ENCODE peak calls at places on chromosomes 7 and 10, in ten cellular contexts. One of them, this sample, is unnamed.

GRCh38 chr10:106111241-106111640 is 1053.3 kb downstream of the SORCS1 start:
- DNase-seq in uterus: no peak
- DNase-seq in suprapubic skin: no peak
- DNase-seq in IMR-90: peak
- DNase-seq in neural progenitor cell: no peak
- DNase-seq in caudate nucleus: no peak
- DNase-seq in hepatocyte: peak
- DNase-seq in lower lobe of right lung: no peak
- DNase-seq in SK-N-SH: no peak
- DNase-seq in HepG2: no peak
- DNase-seq in this sample: no peak

GRCh38 chr7:75995996-75996395 is 1.6 kb upstream of the TMEM120A start:
- DNase-seq in suprapubic skin: peak
- DNase-seq in uterus: no peak
- DNase-seq in SK-N-SH: no peak
- DNase-seq in lower lobe of right lung: no peak
- DNase-seq in IMR-90: no peak
- DNase-seq in neural progenitor cell: no peak
- DNase-seq in hepatocyte: no peak
- DNase-seq in caudate nucleus: no peak
- DNase-seq in HepG2: no peak
- DNase-seq in this sample: peak

GRCh38 chr10:34954142-34954541 is 136.0 kb downstream of the CUL2 start:
- DNase-seq in neural progenitor cell: no peak
- DNase-seq in hepatocyte: peak
- DNase-seq in suprapubic skin: peak
- DNase-seq in SK-N-SH: no peak
- DNase-seq in lower lobe of right lung: peak
- DNase-seq in IMR-90: no peak
- DNase-seq in uterus: no peak
- DNase-seq in caudate nucleus: no peak
- DNase-seq in HepG2: no peak
- DNase-seq in this sample: no peak

GRCh38 chr7:1130021-1130990 is 29.7 kb downstream of the ZFAND2A start:
- DNase-seq in SK-N-SH: peak
- DNase-seq in caudate nucleus: no peak
- DNase-seq in HepG2: no peak
- DNase-seq in IMR-90: no peak
- DNase-seq in uterus: no peak
- DNase-seq in suprapubic skin: no peak
- DNase-seq in neural progenitor cell: no peak
- DNase-seq in hepatocyte: no peak
- DNase-seq in lower lobe of right lung: peak
- DNase-seq in this sample: peak

GRCh38 chr7:66739953-66740301 is 606 bp upstream of the RABGEF1 start:
- DNase-seq in IMR-90: no peak
- DNase-seq in HepG2: no peak
- DNase-seq in neural progenitor cell: no peak
- DNase-seq in uterus: no peak
- DNase-seq in caudate nucleus: no peak
- DNase-seq in suprapubic skin: no peak
- DNase-seq in hepatocyte: no peak
- DNase-seq in SK-N-SH: no peak
- DNase-seq in lower lobe of right lung: no peak
- DNase-seq in this sample: peak

GRCh38 chr10:103367379-103367781 is 396 bp upstream of the TAF5 start:
- DNase-seq in HepG2: no peak
- DNase-seq in neural progenitor cell: no peak
- DNase-seq in IMR-90: no peak
- DNase-seq in lower lobe of right lung: no peak
- DNase-seq in hepatocyte: no peak
- DNase-seq in SK-N-SH: peak
- DNase-seq in caudate nucleus: no peak
- DNase-seq in uterus: no peak
- DNase-seq in suprapubic skin: no peak
- DNase-seq in this sample: no peak

GRCh38 chr7:57868771-57869483 is 418.9 kb downstream of the ZNF716 start:
- DNase-seq in IMR-90: no peak
- DNase-seq in HepG2: no peak
- DNase-seq in caudate nucleus: no peak
- DNase-seq in lower lobe of right lung: no peak
- DNase-seq in uterus: no peak
- DNase-seq in neural progenitor cell: no peak
- DNase-seq in suprapubic skin: no peak
- DNase-seq in hepatocyte: peak
- DNase-seq in SK-N-SH: peak
- DNase-seq in this sample: no peak

GRCh38 chr10:69677914-69678654 is 48.0 kb downstream of the FAM241B start:
- DNase-seq in HepG2: no peak
- DNase-seq in neural progenitor cell: no peak
- DNase-seq in hepatocyte: peak
- DNase-seq in caudate nucleus: no peak
- DNase-seq in suprapubic skin: no peak
- DNase-seq in IMR-90: no peak
- DNase-seq in uterus: no peak
- DNase-seq in lower lobe of right lung: no peak
- DNase-seq in SK-N-SH: no peak
- DNase-seq in this sample: peak

GRCh38 chr7:44044315-44045225 is at the start of gene DBNL:
- DNase-seq in lower lobe of right lung: peak
- DNase-seq in HepG2: peak
- DNase-seq in suprapubic skin: peak
- DNase-seq in neural progenitor cell: peak
- DNase-seq in uterus: peak
- DNase-seq in hepatocyte: peak
- DNase-seq in caudate nucleus: peak
- DNase-seq in SK-N-SH: peak
- DNase-seq in IMR-90: peak
- DNase-seq in this sample: peak

GRCh38 chr10:49689882-49690510 is 10.5 kb downstream of the C10orf53 start:
- DNase-seq in lower lobe of right lung: no peak
- DNase-seq in suprapubic skin: no peak
- DNase-seq in SK-N-SH: no peak
- DNase-seq in neural progenitor cell: peak
- DNase-seq in caudate nucleus: no peak
- DNase-seq in uterus: no peak
- DNase-seq in hepatocyte: no peak
- DNase-seq in IMR-90: no peak
- DNase-seq in HepG2: no peak
- DNase-seq in this sample: no peak

DNA sequence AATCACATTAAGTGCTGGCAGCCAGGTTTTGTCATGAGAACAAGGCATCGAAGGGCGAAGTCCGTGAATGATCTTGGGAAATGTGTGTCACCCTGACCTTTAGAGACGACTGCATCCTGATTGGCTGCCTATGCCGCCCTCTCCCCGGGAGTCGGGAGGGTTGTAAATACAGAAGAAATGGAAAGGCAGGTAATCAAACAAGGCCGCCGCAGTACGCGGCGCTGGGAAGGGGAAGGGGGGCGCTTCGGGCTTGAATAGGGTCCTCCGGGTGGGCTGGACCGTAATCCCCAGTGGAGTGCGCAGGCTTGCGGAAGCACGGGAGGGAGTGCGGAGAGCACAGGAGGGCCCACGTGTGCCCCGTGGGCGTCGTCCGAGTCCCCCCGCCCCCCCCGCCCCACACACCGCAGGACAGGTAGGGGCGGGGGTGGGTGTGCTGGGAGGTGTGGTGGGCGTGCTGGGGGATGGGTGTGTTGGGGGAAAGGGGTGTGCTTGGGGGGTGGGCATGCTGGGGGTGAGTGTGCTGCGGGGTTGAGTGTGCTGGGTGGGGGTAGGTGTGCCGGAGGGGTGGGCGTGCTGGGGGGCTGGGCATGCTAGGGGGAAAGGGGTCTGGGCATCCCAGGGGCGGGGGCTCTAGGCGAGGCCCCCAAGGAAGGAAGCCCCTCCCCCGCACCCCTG is 169.4 kb downstream of the ARHGAP12 start:
- DNase-seq in HepG2: peak
- DNase-seq in caudate nucleus: no peak
- DNase-seq in uterus: peak
- DNase-seq in lower lobe of right lung: peak
- DNase-seq in suprapubic skin: peak
- DNase-seq in neural progenitor cell: peak
- DNase-seq in SK-N-SH: peak
- DNase-seq in hepatocyte: peak
- DNase-seq in IMR-90: no peak
- DNase-seq in this sample: peak
- H3K27ac ChIP-seq in HepG2: peak
- H3K27ac ChIP-seq in caudate nucleus: peak
- H3K27ac ChIP-seq in uterus: peak
- H3K27ac ChIP-seq in lower lobe of right lung: peak
- H3K27ac ChIP-seq in suprapubic skin: peak
- H3K27ac ChIP-seq in neural progenitor cell: peak
- H3K27ac ChIP-seq in SK-N-SH: peak
- H3K27ac ChIP-seq in hepatocyte: peak
- H3K27ac ChIP-seq in IMR-90: peak
- H3K27ac ChIP-seq in this sample: peak

GRCh38 chr10:80200259-80200658 is 5.1 kb downstream of the ANXA11 start:
- DNase-seq in lower lobe of right lung: no peak
- DNase-seq in suprapubic skin: no peak
- DNase-seq in HepG2: no peak
- DNase-seq in caudate nucleus: no peak
- DNase-seq in IMR-90: no peak
- DNase-seq in SK-N-SH: no peak
- DNase-seq in hepatocyte: no peak
- DNase-seq in uterus: no peak
- DNase-seq in neural progenitor cell: no peak
- DNase-seq in this sample: no peak

GRCh38 chr10:80202934-80203834 is 2.2 kb downstream of the ANXA11 start:
- DNase-seq in HepG2: peak
- DNase-seq in lower lobe of right lung: peak
- DNase-seq in IMR-90: peak
- DNase-seq in SK-N-SH: no peak
- DNase-seq in suprapubic skin: peak
- DNase-seq in uterus: peak
- DNase-seq in caudate nucleus: peak
- DNase-seq in neural progenitor cell: peak
- DNase-seq in hepatocyte: peak
- DNase-seq in this sample: peak

GRCh38 chr10:80199828-80200227 is 5.5 kb downstream of the ANXA11 start:
- DNase-seq in neural progenitor cell: no peak
- DNase-seq in suprapubic skin: peak
- DNase-seq in IMR-90: peak
- DNase-seq in lower lobe of right lung: no peak
- DNase-seq in caudate nucleus: no peak
- DNase-seq in hepatocyte: peak
- DNase-seq in HepG2: no peak
- DNase-seq in SK-N-SH: no peak
- DNase-seq in uterus: peak
- DNase-seq in this sample: no peak

GRCh38 chr10:80200687-80201086 is 4.7 kb downstream of the ANXA11 start:
- DNase-seq in SK-N-SH: no peak
- DNase-seq in IMR-90: no peak
- DNase-seq in caudate nucleus: no peak
- DNase-seq in suprapubic skin: no peak
- DNase-seq in HepG2: no peak
- DNase-seq in lower lobe of right lung: no peak
- DNase-seq in neural progenitor cell: no peak
- DNase-seq in hepatocyte: no peak
- DNase-seq in uterus: no peak
- DNase-seq in this sample: no peak

GRCh38 chr10:80201592-80202256 is 3.6 kb downstream of the ANXA11 start:
- DNase-seq in SK-N-SH: no peak
- DNase-seq in HepG2: no peak
- DNase-seq in hepatocyte: no peak
- DNase-seq in caudate nucleus: no peak
- DNase-seq in IMR-90: no peak
- DNase-seq in lower lobe of right lung: peak
- DNase-seq in neural progenitor cell: no peak
- DNase-seq in suprapubic skin: no peak
- DNase-seq in uterus: no peak
- DNase-seq in this sample: no peak
- H3K27ac ChIP-seq in SK-N-SH: no peak
- H3K27ac ChIP-seq in HepG2: no peak
- H3K27ac ChIP-seq in hepatocyte: peak
- H3K27ac ChIP-seq in caudate nucleus: peak
- H3K27ac ChIP-seq in IMR-90: no peak
- H3K27ac ChIP-seq in lower lobe of right lung: peak
- H3K27ac ChIP-seq in neural progenitor cell: no peak
- H3K27ac ChIP-seq in suprapubic skin: peak
- H3K27ac ChIP-seq in uterus: peak
- H3K27ac ChIP-seq in this sample: peak

GRCh38 chr10:63670291-63670898 is 149.2 kb downstream of the REEP3 start:
- DNase-seq in IMR-90: no peak
- DNase-seq in HepG2: no peak
- DNase-seq in SK-N-SH: no peak
- DNase-seq in lower lobe of right lung: no peak
- DNase-seq in neural progenitor cell: no peak
- DNase-seq in suprapubic skin: no peak
- DNase-seq in uterus: no peak
- DNase-seq in caudate nucleus: peak
- DNase-seq in hepatocyte: no peak
- DNase-seq in this sample: no peak

GRCh38 chr10:63673246-63673645 is 152.0 kb downstream of the REEP3 start:
- DNase-seq in IMR-90: no peak
- DNase-seq in suprapubic skin: no peak
- DNase-seq in SK-N-SH: no peak
- DNase-seq in neural progenitor cell: no peak
- DNase-seq in uterus: no peak
- DNase-seq in lower lobe of right lung: no peak
- DNase-seq in hepatocyte: no peak
- DNase-seq in HepG2: no peak
- DNase-seq in caudate nucleus: no peak
- DNase-seq in this sample: no peak

GRCh38 chr10:63672491-63672890 is 151.3 kb downstream of the REEP3 start:
- DNase-seq in SK-N-SH: no peak
- DNase-seq in caudate nucleus: no peak
- DNase-seq in uterus: no peak
- DNase-seq in hepatocyte: no peak
- DNase-seq in suprapubic skin: no peak
- DNase-seq in HepG2: no peak
- DNase-seq in neural progenitor cell: no peak
- DNase-seq in IMR-90: no peak
- DNase-seq in lower lobe of right lung: no peak
- DNase-seq in this sample: no peak

GRCh38 chr10:63673846-63674245 is 152.6 kb downstream of the REEP3 start:
- DNase-seq in uterus: no peak
- DNase-seq in SK-N-SH: no peak
- DNase-seq in lower lobe of right lung: no peak
- DNase-seq in HepG2: no peak
- DNase-seq in caudate nucleus: no peak
- DNase-seq in IMR-90: no peak
- DNase-seq in hepatocyte: no peak
- DNase-seq in neural progenitor cell: no peak
- DNase-seq in suprapubic skin: no peak
- DNase-seq in this sample: no peak

GRCh38 chr10:63671317-63671937 is 150.2 kb downstream of the REEP3 start:
- DNase-seq in neural progenitor cell: no peak
- DNase-seq in caudate nucleus: no peak
- DNase-seq in hepatocyte: peak
- DNase-seq in uterus: no peak
- DNase-seq in suprapubic skin: no peak
- DNase-seq in IMR-90: peak
- DNase-seq in lower lobe of right lung: no peak
- DNase-seq in HepG2: no peak
- DNase-seq in SK-N-SH: peak
- DNase-seq in this sample: no peak
- H3K27ac ChIP-seq in neural progenitor cell: no peak
- H3K27ac ChIP-seq in caudate nucleus: peak
- H3K27ac ChIP-seq in hepatocyte: peak
- H3K27ac ChIP-seq in uterus: peak
- H3K27ac ChIP-seq in suprapubic skin: peak
- H3K27ac ChIP-seq in IMR-90: no peak
- H3K27ac ChIP-seq in lower lobe of right lung: peak
- H3K27ac ChIP-seq in HepG2: no peak
- H3K27ac ChIP-seq in SK-N-SH: peak
- H3K27ac ChIP-seq in this sample: no peak

GRCh38 chr7:131522325-131522920 is 34.0 kb downstream of the PODXL start:
- DNase-seq in uterus: no peak
- DNase-seq in hepatocyte: no peak
- DNase-seq in SK-N-SH: no peak
- DNase-seq in lower lobe of right lung: no peak
- DNase-seq in neural progenitor cell: peak
- DNase-seq in caudate nucleus: no peak
- DNase-seq in IMR-90: no peak
- DNase-seq in suprapubic skin: peak
- DNase-seq in HepG2: no peak
- DNase-seq in this sample: peak
- H3K27ac ChIP-seq in uterus: peak
- H3K27ac ChIP-seq in hepatocyte: no peak
- H3K27ac ChIP-seq in SK-N-SH: peak
- H3K27ac ChIP-seq in lower lobe of right lung: peak
- H3K27ac ChIP-seq in neural progenitor cell: peak
- H3K27ac ChIP-seq in caudate nucleus: no peak
- H3K27ac ChIP-seq in IMR-90: no peak
- H3K27ac ChIP-seq in suprapubic skin: peak
- H3K27ac ChIP-seq in HepG2: no peak
- H3K27ac ChIP-seq in this sample: peak

This sample was measured in spleen.